ENCODE peak calls at places on chromosome 6, in six cellular contexts. One of them, this sample, is unnamed. For H3K4me1, the result is how much of the 10 kb centered on the place peaks cover.

GRCh38 chr6:46926481-46926880 is 4.7 kb upstream of the ADGRF5 start:
- ATAC-seq in lung: no peak
- ATAC-seq in left lung: no peak
- ATAC-seq in heart left ventricle: no peak
- ATAC-seq in lower lobe of right lung: no peak
- ATAC-seq in foreskin keratinocyte: no peak
- ATAC-seq in this sample: no peak

GRCh38 chr6:1952726-1953360 is 292.6 kb downstream of the GMDS start:
- ATAC-seq in lung: no peak
- ATAC-seq in left lung: no peak
- ATAC-seq in heart left ventricle: no peak
- ATAC-seq in lower lobe of right lung: no peak
- ATAC-seq in foreskin keratinocyte: peak
- ATAC-seq in this sample: no peak

GRCh38 chr6:106279179-106279578 is 46.4 kb downstream of the ATG5 start:
- ATAC-seq in lung: no peak
- ATAC-seq in left lung: no peak
- ATAC-seq in heart left ventricle: no peak
- ATAC-seq in lower lobe of right lung: no peak
- ATAC-seq in foreskin keratinocyte: no peak
- ATAC-seq in this sample: no peak

GRCh38 chr6:138622967-138623366 is 123.7 kb upstream of the NHSL1 start:
- ATAC-seq in lung: no peak
- ATAC-seq in left lung: no peak
- ATAC-seq in heart left ventricle: no peak
- ATAC-seq in lower lobe of right lung: no peak
- ATAC-seq in foreskin keratinocyte: peak
- ATAC-seq in this sample: no peak

GRCh38 chr6:48476257-48476656 is 365.3 kb upstream of the PTCHD4 start:
- ATAC-seq in lung: no peak
- ATAC-seq in left lung: no peak
- ATAC-seq in heart left ventricle: no peak
- ATAC-seq in lower lobe of right lung: no peak
- ATAC-seq in foreskin keratinocyte: peak
- ATAC-seq in this sample: no peak

GRCh38 chr6:122289721-122290501 is 109.5 kb upstream of the HSF2 start:
- ATAC-seq in lung: no peak
- ATAC-seq in left lung: no peak
- ATAC-seq in heart left ventricle: no peak
- ATAC-seq in lower lobe of right lung: no peak
- ATAC-seq in foreskin keratinocyte: no peak
- ATAC-seq in this sample: no peak

GRCh38 chr6:166635146-166635545 is 8.1 kb upstream of the RPS6KA2 start:
- ATAC-seq in lung: no peak
- ATAC-seq in left lung: no peak
- ATAC-seq in heart left ventricle: no peak
- ATAC-seq in lower lobe of right lung: no peak
- ATAC-seq in foreskin keratinocyte: no peak
- ATAC-seq in this sample: no peak

GRCh38 chr6:148342146-148343027 is at the start of gene SASH1:
- ATAC-seq in lung: peak
- ATAC-seq in left lung: peak
- ATAC-seq in heart left ventricle: peak
- ATAC-seq in lower lobe of right lung: peak
- ATAC-seq in foreskin keratinocyte: peak
- ATAC-seq in this sample: peak

GRCh38 chr6:84093405-84094049 is 60.0 kb downstream of the MRAP2 start:
- ATAC-seq in lung: no peak
- ATAC-seq in left lung: no peak
- ATAC-seq in heart left ventricle: no peak
- ATAC-seq in lower lobe of right lung: no peak
- ATAC-seq in foreskin keratinocyte: peak
- ATAC-seq in this sample: no peak

GRCh38 chr6:4612636-4613171 is 163.5 kb upstream of the CDYL start:
- ATAC-seq in lung: peak
- ATAC-seq in left lung: peak
- ATAC-seq in heart left ventricle: peak
- ATAC-seq in lower lobe of right lung: no peak
- ATAC-seq in foreskin keratinocyte: no peak
- ATAC-seq in this sample: peak

GRCh38 chr6:112218563-112218962 is 35.8 kb downstream of the LAMA4 start:
- ATAC-seq in lung: peak
- ATAC-seq in left lung: no peak
- ATAC-seq in heart left ventricle: peak
- ATAC-seq in lower lobe of right lung: peak
- ATAC-seq in foreskin keratinocyte: no peak
- ATAC-seq in this sample: peak

GRCh38 chr6:139016337-139017213 is 12.0 kb upstream of the ABRACL start:
- ATAC-seq in lung: no peak
- ATAC-seq in left lung: peak
- ATAC-seq in heart left ventricle: peak
- ATAC-seq in lower lobe of right lung: no peak
- ATAC-seq in foreskin keratinocyte: no peak
- ATAC-seq in this sample: no peak

GRCh38 chr6:130717657-130718056 is 109.5 kb upstream of the SMLR1 start:
- ATAC-seq in lung: no peak
- ATAC-seq in left lung: no peak
- ATAC-seq in heart left ventricle: no peak
- ATAC-seq in lower lobe of right lung: peak
- ATAC-seq in foreskin keratinocyte: no peak
- ATAC-seq in this sample: no peak

GRCh38 chr6:143992285-143992684 is 15.8 kb downstream of the PLAGL1 start:
- ATAC-seq in lung: no peak
- ATAC-seq in left lung: no peak
- ATAC-seq in heart left ventricle: no peak
- ATAC-seq in lower lobe of right lung: no peak
- ATAC-seq in foreskin keratinocyte: no peak
- ATAC-seq in this sample: no peak

GRCh38 chr6:22892452-22892851 is 323.1 kb downstream of the HDGFL1 start:
- ATAC-seq in lung: peak
- ATAC-seq in left lung: peak
- ATAC-seq in heart left ventricle: peak
- ATAC-seq in lower lobe of right lung: peak
- ATAC-seq in foreskin keratinocyte: peak
- ATAC-seq in this sample: peak

GRCh38 chr6:14476793-14477531 is 359.4 kb downstream of the CD83 start:
- ATAC-seq in lung: peak
- ATAC-seq in left lung: peak
- ATAC-seq in heart left ventricle: peak
- ATAC-seq in lower lobe of right lung: peak
- ATAC-seq in foreskin keratinocyte: no peak
- ATAC-seq in this sample: peak

GRCh38 chr6:108321253-108321740 is 26.4 kb downstream of the AFG1L start:
- ATAC-seq in lung: peak
- ATAC-seq in left lung: peak
- ATAC-seq in heart left ventricle: no peak
- ATAC-seq in lower lobe of right lung: peak
- ATAC-seq in foreskin keratinocyte: no peak
- ATAC-seq in this sample: no peak

GRCh38 chr6:142985286-142985685 is 40.3 kb upstream of the HIVEP2 start:
- ATAC-seq in lung: no peak
- ATAC-seq in left lung: peak
- ATAC-seq in heart left ventricle: no peak
- ATAC-seq in lower lobe of right lung: no peak
- ATAC-seq in foreskin keratinocyte: no peak
- ATAC-seq in this sample: no peak

GRCh38 chr6:44494011-44494501 is 106.5 kb downstream of the CDC5L start:
- ATAC-seq in lung: no peak
- ATAC-seq in left lung: no peak
- ATAC-seq in heart left ventricle: no peak
- ATAC-seq in lower lobe of right lung: no peak
- ATAC-seq in foreskin keratinocyte: peak
- ATAC-seq in this sample: no peak

GRCh38 chr6:44493132-44493531 is 105.6 kb downstream of the CDC5L start:
- ATAC-seq in lung: no peak
- ATAC-seq in left lung: no peak
- ATAC-seq in heart left ventricle: no peak
- ATAC-seq in lower lobe of right lung: no peak
- ATAC-seq in foreskin keratinocyte: no peak
- ATAC-seq in this sample: no peak

GRCh38 chr6:44495036-44495901 is 107.8 kb downstream of the CDC5L start:
- ATAC-seq in lung: no peak
- ATAC-seq in left lung: no peak
- ATAC-seq in heart left ventricle: no peak
- ATAC-seq in lower lobe of right lung: no peak
- ATAC-seq in foreskin keratinocyte: no peak
- ATAC-seq in this sample: no peak

GRCh38 chr6:44496705-44497369 is 109.3 kb downstream of the CDC5L start:
- ATAC-seq in lung: no peak
- ATAC-seq in left lung: no peak
- ATAC-seq in heart left ventricle: no peak
- ATAC-seq in lower lobe of right lung: no peak
- ATAC-seq in foreskin keratinocyte: no peak
- ATAC-seq in this sample: no peak

GRCh38 chr6:44493593-44493992 is 106.1 kb downstream of the CDC5L start:
- ATAC-seq in lung: no peak
- ATAC-seq in left lung: no peak
- ATAC-seq in heart left ventricle: no peak
- ATAC-seq in lower lobe of right lung: no peak
- ATAC-seq in foreskin keratinocyte: no peak
- ATAC-seq in this sample: no peak
- H3K4me1 ChIP-seq in lung: under half
- H3K4me1 ChIP-seq in left lung: under half
- H3K4me1 ChIP-seq in heart left ventricle: under half
- H3K4me1 ChIP-seq in lower lobe of right lung: under half
- H3K4me1 ChIP-seq in foreskin keratinocyte: under half
- H3K4me1 ChIP-seq in this sample: under half

GRCh38 chr6:154765273-154765672 is 32.1 kb downstream of the SCAF8 start:
- ATAC-seq in lung: no peak
- ATAC-seq in left lung: no peak
- ATAC-seq in heart left ventricle: no peak
- ATAC-seq in lower lobe of right lung: no peak
- ATAC-seq in foreskin keratinocyte: no peak
- ATAC-seq in this sample: no peak

GRCh38 chr6:154767419-154767818 is 34.2 kb downstream of the SCAF8 start:
- ATAC-seq in lung: no peak
- ATAC-seq in left lung: peak
- ATAC-seq in heart left ventricle: peak
- ATAC-seq in lower lobe of right lung: peak
- ATAC-seq in foreskin keratinocyte: peak
- ATAC-seq in this sample: no peak

GRCh38 chr6:154766993-154767392 is 33.8 kb downstream of the SCAF8 start:
- ATAC-seq in lung: no peak
- ATAC-seq in left lung: peak
- ATAC-seq in heart left ventricle: peak
- ATAC-seq in lower lobe of right lung: no peak
- ATAC-seq in foreskin keratinocyte: no peak
- ATAC-seq in this sample: no peak

GRCh38 chr6:154766288-154766687 is 33.1 kb downstream of the SCAF8 start:
- ATAC-seq in lung: no peak
- ATAC-seq in left lung: no peak
- ATAC-seq in heart left ventricle: peak
- ATAC-seq in lower lobe of right lung: no peak
- ATAC-seq in foreskin keratinocyte: no peak
- ATAC-seq in this sample: no peak

DNA sequence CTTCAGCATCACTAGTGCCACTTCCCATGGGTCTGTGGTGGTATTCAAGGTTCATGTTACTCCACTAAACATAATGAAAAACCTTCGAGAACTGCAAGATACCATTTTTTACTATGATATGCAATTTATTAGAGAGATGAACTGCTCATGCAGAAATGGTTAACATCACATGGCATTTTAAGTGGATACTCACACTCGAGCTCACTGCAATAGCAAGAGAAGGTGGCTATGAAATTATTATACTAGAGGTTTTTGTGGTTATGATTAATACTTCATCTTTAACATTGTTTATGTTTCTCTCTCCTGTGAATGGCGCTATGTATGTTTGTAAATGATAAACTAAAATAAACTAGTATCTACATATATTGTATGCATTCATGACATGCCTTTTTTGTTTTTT is 35.1 kb downstream of the SCAF8 start:
- ATAC-seq in lung: no peak
- ATAC-seq in left lung: no peak
- ATAC-seq in heart left ventricle: no peak
- ATAC-seq in lower lobe of right lung: no peak
- ATAC-seq in foreskin keratinocyte: no peak
- ATAC-seq in this sample: no peak
- H3K4me1 ChIP-seq in lung: under half
- H3K4me1 ChIP-seq in left lung: under half
- H3K4me1 ChIP-seq in heart left ventricle: half or more
- H3K4me1 ChIP-seq in lower lobe of right lung: under half
- H3K4me1 ChIP-seq in foreskin keratinocyte: under half
- H3K4me1 ChIP-seq in this sample: under half

GRCh38 chr6:119036076-119036475 is 42.4 kb downstream of the FAM184A start:
- ATAC-seq in lung: no peak
- ATAC-seq in left lung: no peak
- ATAC-seq in heart left ventricle: no peak
- ATAC-seq in lower lobe of right lung: no peak
- ATAC-seq in foreskin keratinocyte: no peak
- ATAC-seq in this sample: no peak

GRCh38 chr6:119040636-119041035 is 37.8 kb downstream of the FAM184A start:
- ATAC-seq in lung: peak
- ATAC-seq in left lung: peak
- ATAC-seq in heart left ventricle: no peak
- ATAC-seq in lower lobe of right lung: peak
- ATAC-seq in foreskin keratinocyte: no peak
- ATAC-seq in this sample: no peak

GRCh38 chr6:119037264-119037663 is 41.2 kb downstream of the FAM184A start:
- ATAC-seq in lung: no peak
- ATAC-seq in left lung: no peak
- ATAC-seq in heart left ventricle: no peak
- ATAC-seq in lower lobe of right lung: no peak
- ATAC-seq in foreskin keratinocyte: no peak
- ATAC-seq in this sample: no peak

GRCh38 chr6:119040229-119040628 is 38.2 kb downstream of the FAM184A start:
- ATAC-seq in lung: peak
- ATAC-seq in left lung: peak
- ATAC-seq in heart left ventricle: no peak
- ATAC-seq in lower lobe of right lung: peak
- ATAC-seq in foreskin keratinocyte: no peak
- ATAC-seq in this sample: no peak

DNA sequence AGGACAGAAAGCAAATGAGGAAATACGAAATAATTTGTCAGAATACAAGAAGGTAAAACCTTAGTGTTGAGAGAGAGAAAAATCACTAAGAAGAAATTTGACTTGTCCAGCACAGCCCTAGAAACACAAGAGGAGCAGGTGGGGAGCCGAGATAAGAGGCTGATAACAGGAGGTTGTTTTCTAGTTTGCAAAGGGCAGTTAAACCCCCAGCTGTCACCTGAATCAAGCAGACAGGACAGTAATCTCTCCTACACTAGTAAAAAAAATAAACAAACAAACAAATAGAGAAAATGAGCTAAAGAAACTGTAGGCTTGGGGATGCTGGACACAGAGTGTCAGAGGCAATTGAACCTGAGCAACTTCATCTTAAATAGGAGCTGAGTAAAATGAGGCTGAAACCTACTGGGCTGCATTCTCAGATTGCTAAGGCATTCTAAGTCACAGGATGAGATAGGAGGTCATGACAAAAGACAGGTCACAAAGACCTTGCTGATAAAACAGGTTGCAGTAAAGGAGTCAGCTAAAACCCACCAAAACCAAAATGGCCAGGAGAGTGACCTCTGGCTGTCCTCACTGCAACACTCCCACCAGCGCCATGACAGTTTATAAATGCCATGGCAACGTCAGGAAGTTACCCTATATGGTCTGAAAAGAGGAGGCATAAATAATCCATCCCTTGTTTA is 40.4 kb downstream of the FAM184A start:
- ATAC-seq in lung: no peak
- ATAC-seq in left lung: no peak
- ATAC-seq in heart left ventricle: no peak
- ATAC-seq in lower lobe of right lung: no peak
- ATAC-seq in foreskin keratinocyte: no peak
- ATAC-seq in this sample: no peak
- H3K4me1 ChIP-seq in lung: under half
- H3K4me1 ChIP-seq in left lung: under half
- H3K4me1 ChIP-seq in heart left ventricle: under half
- H3K4me1 ChIP-seq in lower lobe of right lung: under half
- H3K4me1 ChIP-seq in foreskin keratinocyte: under half
- H3K4me1 ChIP-seq in this sample: under half

GRCh38 chr6:26170951-26171841 is 84.0 kb downstream of the HFE start:
- ATAC-seq in lung: no peak
- ATAC-seq in left lung: no peak
- ATAC-seq in heart left ventricle: no peak
- ATAC-seq in lower lobe of right lung: no peak
- ATAC-seq in foreskin keratinocyte: no peak
- ATAC-seq in this sample: no peak
- H3K4me1 ChIP-seq in lung: under half
- H3K4me1 ChIP-seq in left lung: under half
- H3K4me1 ChIP-seq in heart left ventricle: under half
- H3K4me1 ChIP-seq in lower lobe of right lung: under half
- H3K4me1 ChIP-seq in foreskin keratinocyte: under half
- H3K4me1 ChIP-seq in this sample: under half